ENCODE peak calls at places on chromosomes 3 and 15, in seven cellular contexts. D, H, L, A, T, P and K are unnamed samples.

GRCh38 chr15:62582580-62582979 is 417.5 kb upstream of the C2CD4B start:
- DNase-seq in T (no peak), H (no peak), L (no peak), A (no peak), D (no peak), P (no peak), K (no peak)

GRCh38 chr15:52783191-52783829 is 6.8 kb downstream of the ONECUT1 start:
- DNase-seq in D (no peak), A (no peak), H (peak; percentile 68), T (no peak), P (no peak), L (no peak), K (no peak)

GRCh38 chr3:89025185-89025584 is 82.2 kb upstream of the EPHA3 start:
- DNase-seq in T (no peak), D (no peak), P (peak; percentile 8), A (no peak), H (no peak), L (no peak), K (no peak)

GRCh38 chr3:150168694-150169093 is 198.0 kb upstream of the PFN2 start:
- DNase-seq in T (no peak), P (peak; percentile 10), D (no peak), L (no peak), H (no peak), A (peak; percentile 26), K (peak; percentile 44)

GRCh38 chr15:80870366-80870765 is 91.2 kb downstream of the CEMIP start:
- DNase-seq in H (no peak), A (no peak), T (no peak), L (no peak), P (no peak), D (no peak), K (no peak)

GRCh38 chr3:186990878-186991308 is 60.6 kb downstream of the ST6GAL1 start:
- DNase-seq in A (no peak), D (no peak), P (no peak), L (no peak), H (peak; percentile 53), T (no peak), K (peak; percentile 22)

GRCh38 chr3:10340476-10340875 is 19.6 kb upstream of the SEC13 start:
- DNase-seq in P (no peak), D (no peak), H (no peak), A (no peak), T (no peak), L (no peak), K (no peak)

GRCh38 chr3:12545473-12545791 is at the start of gene MKRN2OS:
- DNase-seq in H (peak; percentile 79), L (no peak), T (peak; percentile 64), P (no peak), A (no peak), D (no peak), K (peak; percentile 4)

GRCh38 chr3:142337994-142338393 is 109.8 kb downstream of the XRN1 start:
- DNase-seq in L (no peak), D (no peak), T (no peak), A (no peak), P (no peak), H (no peak), K (no peak)

GRCh38 chr3:195150194-195151118 is 120.5 kb downstream of the XXYLT1 start:
- DNase-seq in D (no peak), A (peak; percentile 14), L (no peak), H (peak; percentile 66), T (no peak), P (no peak), K (peak; percentile 81)

GRCh38 chr3:107841864-107842263 is 249.0 kb downstream of the CD47 start:
- DNase-seq in T (no peak), A (no peak), H (no peak), D (no peak), L (no peak), P (no peak), K (no peak)

GRCh38 chr15:27495963-27496459 is 525.0 kb downstream of the GABRG3 start:
- DNase-seq in L (no peak), P (no peak), D (no peak), A (no peak), T (no peak), H (no peak), K (no peak)

GRCh38 chr3:195033531-195034091 is 237.3 kb downstream of the XXYLT1 start:
- DNase-seq in T (peak; percentile 72), H (peak; percentile 54), D (no peak), P (peak; percentile 17), A (no peak), L (no peak), K (no peak)

GRCh38 chr15:76904461-76905012 is 603 bp downstream of the SCAPER start:
- DNase-seq in D (peak; percentile 25), T (no peak), A (peak; percentile 5), L (no peak), H (peak; percentile 71), P (peak; percentile 42), K (peak; percentile 16)